ENCODE peak calls at places on chromosomes 1 and 21, in eight cellular contexts. One of them, this sample, is unnamed.

GRCh38 chr1:111236379-111236778 is 8.9 kb downstream of the CHI3L2 start:
- DNase-seq in HFF-Myc: no peak
- DNase-seq in fibroblast of lung: no peak
- DNase-seq in HCT116: no peak
- DNase-seq in epithelial cell of esophagus: no peak
- DNase-seq in thoracic aorta: no peak
- DNase-seq in adrenal gland: no peak
- DNase-seq in NB4: no peak
- DNase-seq in this sample: no peak

GRCh38 chr21:41953249-41953830 is 478 bp downstream of the C2CD2 start:
- DNase-seq in HFF-Myc: no peak
- DNase-seq in fibroblast of lung: no peak
- DNase-seq in HCT116: no peak
- DNase-seq in epithelial cell of esophagus: no peak
- DNase-seq in thoracic aorta: no peak
- DNase-seq in adrenal gland: no peak
- DNase-seq in NB4: no peak
- DNase-seq in this sample: no peak

GRCh38 chr1:43531453-43531905 is 796 bp downstream of the PTPRF start:
- DNase-seq in HFF-Myc: no peak
- DNase-seq in fibroblast of lung: no peak
- DNase-seq in HCT116: no peak
- DNase-seq in epithelial cell of esophagus: no peak
- DNase-seq in thoracic aorta: no peak
- DNase-seq in adrenal gland: no peak
- DNase-seq in NB4: no peak
- DNase-seq in this sample: no peak

GRCh38 chr1:176073524-176074157 is 133.4 kb downstream of the COP1 start:
- DNase-seq in HFF-Myc: peak
- DNase-seq in fibroblast of lung: peak
- DNase-seq in HCT116: peak
- DNase-seq in epithelial cell of esophagus: peak
- DNase-seq in thoracic aorta: peak
- DNase-seq in adrenal gland: peak
- DNase-seq in NB4: peak
- DNase-seq in this sample: no peak

GRCh38 chr1:177103005-177103404 is 61.5 kb downstream of the ASTN1 start:
- DNase-seq in HFF-Myc: no peak
- DNase-seq in fibroblast of lung: no peak
- DNase-seq in HCT116: no peak
- DNase-seq in epithelial cell of esophagus: no peak
- DNase-seq in thoracic aorta: no peak
- DNase-seq in adrenal gland: no peak
- DNase-seq in NB4: no peak
- DNase-seq in this sample: no peak

GRCh38 chr1:212670301-212670700 is 29.3 kb downstream of the BATF3 start:
- DNase-seq in HFF-Myc: no peak
- DNase-seq in fibroblast of lung: no peak
- DNase-seq in HCT116: no peak
- DNase-seq in epithelial cell of esophagus: no peak
- DNase-seq in thoracic aorta: no peak
- DNase-seq in adrenal gland: no peak
- DNase-seq in NB4: no peak
- DNase-seq in this sample: no peak

GRCh38 chr1:10494754-10495474 is 20.2 kb downstream of the PEX14 start:
- DNase-seq in HFF-Myc: no peak
- DNase-seq in fibroblast of lung: peak
- DNase-seq in HCT116: no peak
- DNase-seq in epithelial cell of esophagus: peak
- DNase-seq in thoracic aorta: no peak
- DNase-seq in adrenal gland: peak
- DNase-seq in NB4: peak
- DNase-seq in this sample: peak

GRCh38 chr1:54324750-54325704 is 81.2 kb downstream of the SSBP3 start:
- DNase-seq in HFF-Myc: no peak
- DNase-seq in fibroblast of lung: no peak
- DNase-seq in HCT116: no peak
- DNase-seq in epithelial cell of esophagus: no peak
- DNase-seq in thoracic aorta: no peak
- DNase-seq in adrenal gland: no peak
- DNase-seq in NB4: no peak
- DNase-seq in this sample: no peak

GRCh38 chr1:147627435-147628110 is 42.8 kb downstream of the ACP6 start:
- DNase-seq in HFF-Myc: peak
- DNase-seq in fibroblast of lung: peak
- DNase-seq in HCT116: peak
- DNase-seq in epithelial cell of esophagus: peak
- DNase-seq in thoracic aorta: no peak
- DNase-seq in adrenal gland: peak
- DNase-seq in NB4: peak
- DNase-seq in this sample: no peak

GRCh38 chr1:198125995-198126758 is 30.6 kb upstream of the NEK7 start:
- DNase-seq in HFF-Myc: no peak
- DNase-seq in fibroblast of lung: peak
- DNase-seq in HCT116: no peak
- DNase-seq in epithelial cell of esophagus: peak
- DNase-seq in thoracic aorta: no peak
- DNase-seq in adrenal gland: peak
- DNase-seq in NB4: no peak
- DNase-seq in this sample: no peak

GRCh38 chr21:42350271-42350885 is 416 bp downstream of the TFF2 start:
- DNase-seq in HFF-Myc: no peak
- DNase-seq in fibroblast of lung: no peak
- DNase-seq in HCT116: no peak
- DNase-seq in epithelial cell of esophagus: no peak
- DNase-seq in thoracic aorta: no peak
- DNase-seq in adrenal gland: peak
- DNase-seq in NB4: no peak
- DNase-seq in this sample: no peak

GRCh38 chr1:225962440-225962975 is 21.5 kb upstream of the LEFTY2 start:
- DNase-seq in HFF-Myc: no peak
- DNase-seq in fibroblast of lung: no peak
- DNase-seq in HCT116: no peak
- DNase-seq in epithelial cell of esophagus: no peak
- DNase-seq in thoracic aorta: no peak
- DNase-seq in adrenal gland: peak
- DNase-seq in NB4: peak
- DNase-seq in this sample: no peak

GRCh38 chr1:205442051-205442721 is 13.7 kb downstream of the BLACAT1 start:
- DNase-seq in HFF-Myc: no peak
- DNase-seq in fibroblast of lung: no peak
- DNase-seq in HCT116: no peak
- DNase-seq in epithelial cell of esophagus: no peak
- DNase-seq in thoracic aorta: no peak
- DNase-seq in adrenal gland: no peak
- DNase-seq in NB4: no peak
- DNase-seq in this sample: no peak

GRCh38 chr1:230424440-230425251 is 1.5 kb downstream of the PGBD5 start:
- DNase-seq in HFF-Myc: no peak
- DNase-seq in fibroblast of lung: no peak
- DNase-seq in HCT116: no peak
- DNase-seq in epithelial cell of esophagus: peak
- DNase-seq in thoracic aorta: no peak
- DNase-seq in adrenal gland: no peak
- DNase-seq in NB4: peak
- DNase-seq in this sample: peak

GRCh38 chr1:241934181-241934815 is 23.3 kb upstream of the BECN2 start:
- DNase-seq in HFF-Myc: peak
- DNase-seq in fibroblast of lung: peak
- DNase-seq in HCT116: no peak
- DNase-seq in epithelial cell of esophagus: peak
- DNase-seq in thoracic aorta: no peak
- DNase-seq in adrenal gland: peak
- DNase-seq in NB4: no peak
- DNase-seq in this sample: no peak

GRCh38 chr1:100354971-100355394 is 2.7 kb downstream of the CDC14A start:
- DNase-seq in HFF-Myc: no peak
- DNase-seq in fibroblast of lung: peak
- DNase-seq in HCT116: peak
- DNase-seq in epithelial cell of esophagus: peak
- DNase-seq in thoracic aorta: no peak
- DNase-seq in adrenal gland: no peak
- DNase-seq in NB4: peak
- DNase-seq in this sample: no peak

GRCh38 chr1:165356876-165357275 is 361 bp upstream of the LMX1A start:
- DNase-seq in HFF-Myc: no peak
- DNase-seq in fibroblast of lung: no peak
- DNase-seq in HCT116: no peak
- DNase-seq in epithelial cell of esophagus: no peak
- DNase-seq in thoracic aorta: no peak
- DNase-seq in adrenal gland: no peak
- DNase-seq in NB4: no peak
- DNase-seq in this sample: peak

GRCh38 chr1:219460561-219461511 is 152.1 kb downstream of the ZC3H11B start:
- DNase-seq in HFF-Myc: peak
- DNase-seq in fibroblast of lung: peak
- DNase-seq in HCT116: no peak
- DNase-seq in epithelial cell of esophagus: peak
- DNase-seq in thoracic aorta: no peak
- DNase-seq in adrenal gland: no peak
- DNase-seq in NB4: peak
- DNase-seq in this sample: no peak

GRCh38 chr1:90114521-90115141 is 119.7 kb downstream of the ZNF326 start:
- DNase-seq in HFF-Myc: peak
- DNase-seq in fibroblast of lung: peak
- DNase-seq in HCT116: peak
- DNase-seq in epithelial cell of esophagus: peak
- DNase-seq in thoracic aorta: no peak
- DNase-seq in adrenal gland: no peak
- DNase-seq in NB4: peak
- DNase-seq in this sample: no peak

DNA sequence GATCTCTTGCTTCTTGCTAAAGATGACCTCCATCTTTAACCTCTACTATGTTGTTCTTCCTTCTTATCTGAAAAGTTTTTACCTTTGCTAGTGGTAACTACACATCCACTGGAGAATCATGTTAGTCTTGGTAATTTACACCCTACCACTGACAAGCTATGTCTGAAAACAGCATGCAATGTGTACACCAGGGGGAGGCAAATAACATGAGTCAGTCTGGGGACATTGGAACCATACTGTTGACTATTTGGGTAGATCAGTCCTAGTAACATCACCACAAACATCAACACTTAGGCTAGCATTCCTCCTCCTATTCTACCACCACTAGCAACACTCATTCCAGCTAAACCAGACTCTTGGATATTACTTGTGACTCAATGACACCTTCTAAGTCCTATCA is 549.0 kb downstream of the KCNT2 start:
- DNase-seq in HFF-Myc: peak
- DNase-seq in fibroblast of lung: peak
- DNase-seq in HCT116: no peak
- DNase-seq in epithelial cell of esophagus: peak
- DNase-seq in thoracic aorta: no peak
- DNase-seq in adrenal gland: no peak
- DNase-seq in NB4: no peak
- DNase-seq in this sample: no peak
- TF ChIP-seq CTCF in HFF-Myc: peak
- TF ChIP-seq CTCF in fibroblast of lung: no peak
- TF ChIP-seq CTCF in HCT116: no peak
- TF ChIP-seq CTCF in epithelial cell of esophagus: no peak
- TF ChIP-seq CTCF in thoracic aorta: no peak
- TF ChIP-seq CTCF in adrenal gland: no peak
- TF ChIP-seq CTCF in NB4: no peak
- TF ChIP-seq CTCF in this sample: no peak

DNA sequence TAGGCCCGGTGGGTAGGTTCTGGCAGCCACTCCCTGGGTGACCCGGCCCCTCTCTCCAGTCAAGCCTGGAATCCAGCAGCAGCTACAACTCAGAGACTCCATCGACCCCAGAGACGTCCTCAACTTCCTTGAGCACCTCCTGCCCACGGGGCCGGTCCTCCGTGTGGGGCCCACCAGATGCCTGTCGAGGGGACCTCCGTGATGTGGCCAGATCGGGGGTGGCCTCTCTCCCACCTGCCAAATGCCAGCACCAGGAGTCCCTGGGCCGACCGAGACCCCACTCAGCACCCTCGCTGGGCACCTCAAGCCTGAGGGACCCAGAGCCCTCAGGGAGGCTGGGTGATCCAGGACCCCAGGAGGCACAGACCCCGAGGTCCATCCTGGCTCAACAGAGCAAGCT is 2.7 kb downstream of the MIIP start:
- DNase-seq in HFF-Myc: no peak
- DNase-seq in fibroblast of lung: no peak
- DNase-seq in HCT116: no peak
- DNase-seq in epithelial cell of esophagus: no peak
- DNase-seq in thoracic aorta: no peak
- DNase-seq in adrenal gland: no peak
- DNase-seq in NB4: no peak
- DNase-seq in this sample: no peak
- TF ChIP-seq CTCF in HFF-Myc: no peak
- TF ChIP-seq CTCF in fibroblast of lung: no peak
- TF ChIP-seq CTCF in HCT116: no peak
- TF ChIP-seq CTCF in epithelial cell of esophagus: no peak
- TF ChIP-seq CTCF in thoracic aorta: no peak
- TF ChIP-seq CTCF in adrenal gland: no peak
- TF ChIP-seq CTCF in NB4: no peak
- TF ChIP-seq CTCF in this sample: no peak

GRCh38 chr1:65020774-65021173 is 54.4 kb upstream of the JAK1 start:
- DNase-seq in HFF-Myc: no peak
- DNase-seq in fibroblast of lung: no peak
- DNase-seq in HCT116: no peak
- DNase-seq in epithelial cell of esophagus: no peak
- DNase-seq in thoracic aorta: no peak
- DNase-seq in adrenal gland: no peak
- DNase-seq in NB4: no peak
- DNase-seq in this sample: no peak
- TF ChIP-seq CTCF in HFF-Myc: peak
- TF ChIP-seq CTCF in fibroblast of lung: peak
- TF ChIP-seq CTCF in HCT116: peak
- TF ChIP-seq CTCF in epithelial cell of esophagus: peak
- TF ChIP-seq CTCF in thoracic aorta: no peak
- TF ChIP-seq CTCF in adrenal gland: no peak
- TF ChIP-seq CTCF in NB4: peak
- TF ChIP-seq CTCF in this sample: no peak

GRCh38 chr1:4597020-4597419 is 57.4 kb upstream of the AJAP1 start:
- DNase-seq in HFF-Myc: no peak
- DNase-seq in fibroblast of lung: no peak
- DNase-seq in HCT116: no peak
- DNase-seq in epithelial cell of esophagus: no peak
- DNase-seq in thoracic aorta: no peak
- DNase-seq in adrenal gland: no peak
- DNase-seq in NB4: no peak
- DNase-seq in this sample: no peak

GRCh38 chr1:4595341-4596225 is 58.8 kb upstream of the AJAP1 start:
- DNase-seq in HFF-Myc: no peak
- DNase-seq in fibroblast of lung: no peak
- DNase-seq in HCT116: no peak
- DNase-seq in epithelial cell of esophagus: no peak
- DNase-seq in thoracic aorta: no peak
- DNase-seq in adrenal gland: no peak
- DNase-seq in NB4: no peak
- DNase-seq in this sample: no peak

GRCh38 chr1:4593106-4593505 is 61.3 kb upstream of the AJAP1 start:
- DNase-seq in HFF-Myc: no peak
- DNase-seq in fibroblast of lung: no peak
- DNase-seq in HCT116: no peak
- DNase-seq in epithelial cell of esophagus: no peak
- DNase-seq in thoracic aorta: no peak
- DNase-seq in adrenal gland: no peak
- DNase-seq in NB4: no peak
- DNase-seq in this sample: no peak

GRCh38 chr1:4596486-4596885 is 57.9 kb upstream of the AJAP1 start:
- DNase-seq in HFF-Myc: no peak
- DNase-seq in fibroblast of lung: no peak
- DNase-seq in HCT116: no peak
- DNase-seq in epithelial cell of esophagus: no peak
- DNase-seq in thoracic aorta: no peak
- DNase-seq in adrenal gland: no peak
- DNase-seq in NB4: no peak
- DNase-seq in this sample: no peak

GRCh38 chr1:4594286-4594991 is 60.0 kb upstream of the AJAP1 start:
- DNase-seq in HFF-Myc: no peak
- DNase-seq in fibroblast of lung: no peak
- DNase-seq in HCT116: no peak
- DNase-seq in epithelial cell of esophagus: no peak
- DNase-seq in thoracic aorta: no peak
- DNase-seq in adrenal gland: no peak
- DNase-seq in NB4: no peak
- DNase-seq in this sample: no peak
- TF ChIP-seq CTCF in HFF-Myc: no peak
- TF ChIP-seq CTCF in fibroblast of lung: no peak
- TF ChIP-seq CTCF in HCT116: no peak
- TF ChIP-seq CTCF in epithelial cell of esophagus: no peak
- TF ChIP-seq CTCF in thoracic aorta: no peak
- TF ChIP-seq CTCF in adrenal gland: no peak
- TF ChIP-seq CTCF in NB4: no peak
- TF ChIP-seq CTCF in this sample: no peak